ENCODE peak calls at places on chromosomes 1 and 21, in four cellular contexts. One of them, this sample, is unnamed.

GRCh38 chr1:192809286-192810252 is 730 bp downstream of the RGS2 start:
- DNase-seq in activated T-cell treated with anti-CD3 and anti-CD28 coated beads for 48 hours: peak; percentile 30
- DNase-seq in endothelial cell of umbilical vein: peak; percentile 68
- DNase-seq in fibroblast of villous mesenchyme: peak; percentile 54
- DNase-seq in this sample: peak; percentile 71

GRCh38 chr1:37930246-37931142 is 16.4 kb downstream of the INPP5B start:
- DNase-seq in activated T-cell treated with anti-CD3 and anti-CD28 coated beads for 48 hours: peak; percentile 25
- DNase-seq in endothelial cell of umbilical vein: no peak
- DNase-seq in fibroblast of villous mesenchyme: peak; percentile 31
- DNase-seq in this sample: peak; percentile 65

GRCh38 chr1:1034438-1034759 is 14.5 kb downstream of the AGRN start:
- DNase-seq in activated T-cell treated with anti-CD3 and anti-CD28 coated beads for 48 hours: no peak
- DNase-seq in fibroblast of villous mesenchyme: no peak
- DNase-seq in endothelial cell of umbilical vein: no peak
- DNase-seq in this sample: no peak

GRCh38 chr1:202587859-202588480 is 122.3 kb downstream of the SYT2 start:
- DNase-seq in fibroblast of villous mesenchyme: peak; percentile 59
- DNase-seq in endothelial cell of umbilical vein: no peak
- DNase-seq in activated T-cell treated with anti-CD3 and anti-CD28 coated beads for 48 hours: no peak
- DNase-seq in this sample: no peak

GRCh38 chr1:44707959-44708831 is 22.8 kb downstream of the RNU5D-1 start:
- DNase-seq in endothelial cell of umbilical vein: peak; percentile 61
- DNase-seq in fibroblast of villous mesenchyme: peak; percentile 64
- DNase-seq in activated T-cell treated with anti-CD3 and anti-CD28 coated beads for 48 hours: no peak
- DNase-seq in this sample: peak; percentile 76

GRCh38 chr1:156448134-156448967 is 52.2 kb downstream of the MEF2D start:
- DNase-seq in endothelial cell of umbilical vein: no peak
- DNase-seq in activated T-cell treated with anti-CD3 and anti-CD28 coated beads for 48 hours: no peak
- DNase-seq in fibroblast of villous mesenchyme: no peak
- DNase-seq in this sample: no peak

GRCh38 chr1:33763406-33763805 is 100.5 kb upstream of the HMGB4 start:
- DNase-seq in activated T-cell treated with anti-CD3 and anti-CD28 coated beads for 48 hours: no peak
- DNase-seq in endothelial cell of umbilical vein: no peak
- DNase-seq in fibroblast of villous mesenchyme: no peak
- DNase-seq in this sample: no peak

GRCh38 chr1:39501666-39502065 is 10.2 kb downstream of the BMP8A start:
- DNase-seq in activated T-cell treated with anti-CD3 and anti-CD28 coated beads for 48 hours: no peak
- DNase-seq in endothelial cell of umbilical vein: no peak
- DNase-seq in fibroblast of villous mesenchyme: no peak
- DNase-seq in this sample: no peak

GRCh38 chr1:76254165-76255043 is 179.9 kb downstream of the ST6GALNAC3 start:
- DNase-seq in activated T-cell treated with anti-CD3 and anti-CD28 coated beads for 48 hours: no peak
- DNase-seq in endothelial cell of umbilical vein: peak; percentile 99
- DNase-seq in fibroblast of villous mesenchyme: no peak
- DNase-seq in this sample: peak; percentile 31

GRCh38 chr1:15617874-15618684 is 821 bp downstream of the DDI2 start:
- DNase-seq in endothelial cell of umbilical vein: peak; percentile 45
- DNase-seq in fibroblast of villous mesenchyme: peak; percentile 33
- DNase-seq in activated T-cell treated with anti-CD3 and anti-CD28 coated beads for 48 hours: no peak
- DNase-seq in this sample: peak; percentile 24

GRCh38 chr1:10897321-10897980 is 101.0 kb upstream of the CASZ1 start:
- DNase-seq in endothelial cell of umbilical vein: no peak
- DNase-seq in activated T-cell treated with anti-CD3 and anti-CD28 coated beads for 48 hours: no peak
- DNase-seq in fibroblast of villous mesenchyme: no peak
- DNase-seq in this sample: no peak

GRCh38 chr1:109229531-109230127 is 15.9 kb downstream of the SARS1 start:
- DNase-seq in fibroblast of villous mesenchyme: no peak
- DNase-seq in endothelial cell of umbilical vein: no peak
- DNase-seq in activated T-cell treated with anti-CD3 and anti-CD28 coated beads for 48 hours: no peak
- DNase-seq in this sample: no peak

GRCh38 chr21:35926003-35926541 is 134.3 kb downstream of the SETD4 start:
- DNase-seq in activated T-cell treated with anti-CD3 and anti-CD28 coated beads for 48 hours: no peak
- DNase-seq in fibroblast of villous mesenchyme: no peak
- DNase-seq in endothelial cell of umbilical vein: no peak
- DNase-seq in this sample: no peak

GRCh38 chr1:201426395-201427310 is 5.1 kb upstream of the TNNI1 start:
- DNase-seq in endothelial cell of umbilical vein: no peak
- DNase-seq in activated T-cell treated with anti-CD3 and anti-CD28 coated beads for 48 hours: no peak
- DNase-seq in fibroblast of villous mesenchyme: no peak
- DNase-seq in this sample: no peak

GRCh38 chr1:151059342-151060240 is at the start of gene CDC42SE1:
- DNase-seq in fibroblast of villous mesenchyme: peak; percentile 85
- DNase-seq in endothelial cell of umbilical vein: peak; percentile 87
- DNase-seq in activated T-cell treated with anti-CD3 and anti-CD28 coated beads for 48 hours: peak; percentile 86
- DNase-seq in this sample: peak; percentile 85

GRCh38 chr1:86061660-86062059 is 94.9 kb downstream of the COL24A1 start:
- DNase-seq in fibroblast of villous mesenchyme: no peak
- DNase-seq in endothelial cell of umbilical vein: peak; percentile 50
- DNase-seq in activated T-cell treated with anti-CD3 and anti-CD28 coated beads for 48 hours: no peak
- DNase-seq in this sample: peak; percentile 8

GRCh38 chr1:39995973-39996393 is 41.0 kb downstream of the MFSD2A start:
- DNase-seq in endothelial cell of umbilical vein: no peak
- DNase-seq in fibroblast of villous mesenchyme: no peak
- DNase-seq in activated T-cell treated with anti-CD3 and anti-CD28 coated beads for 48 hours: no peak
- DNase-seq in this sample: no peak

GRCh38 chr21:42010507-42011493 is 640 bp upstream of the ZBTB21 start:
- DNase-seq in endothelial cell of umbilical vein: peak; percentile 21
- DNase-seq in fibroblast of villous mesenchyme: peak; percentile 25
- DNase-seq in activated T-cell treated with anti-CD3 and anti-CD28 coated beads for 48 hours: peak; percentile 6
- DNase-seq in this sample: peak; percentile 35

GRCh38 chr1:229759037-229759435 is 133.0 kb downstream of the URB2 start:
- DNase-seq in activated T-cell treated with anti-CD3 and anti-CD28 coated beads for 48 hours: no peak
- DNase-seq in endothelial cell of umbilical vein: no peak
- DNase-seq in fibroblast of villous mesenchyme: no peak
- DNase-seq in this sample: no peak

GRCh38 chr1:28196330-28196729 is 19.8 kb upstream of the PTAFR start:
- DNase-seq in endothelial cell of umbilical vein: no peak
- DNase-seq in fibroblast of villous mesenchyme: no peak
- DNase-seq in activated T-cell treated with anti-CD3 and anti-CD28 coated beads for 48 hours: no peak
- DNase-seq in this sample: no peak

GRCh38 chr1:14345925-14346550 is 252.4 kb upstream of the KAZN start:
- DNase-seq in activated T-cell treated with anti-CD3 and anti-CD28 coated beads for 48 hours: no peak
- DNase-seq in endothelial cell of umbilical vein: no peak
- DNase-seq in fibroblast of villous mesenchyme: peak; percentile 15
- DNase-seq in this sample: peak; percentile 7

GRCh38 chr1:236762410-236762809 is 32.7 kb upstream of the MTR start:
- DNase-seq in endothelial cell of umbilical vein: no peak
- DNase-seq in activated T-cell treated with anti-CD3 and anti-CD28 coated beads for 48 hours: no peak
- DNase-seq in fibroblast of villous mesenchyme: peak; percentile 11
- DNase-seq in this sample: no peak

GRCh38 chr1:197837911-197838310 is 62.6 kb upstream of the DENND1B start:
- DNase-seq in fibroblast of villous mesenchyme: no peak
- DNase-seq in endothelial cell of umbilical vein: peak; percentile 5
- DNase-seq in activated T-cell treated with anti-CD3 and anti-CD28 coated beads for 48 hours: no peak
- DNase-seq in this sample: no peak

GRCh38 chr1:6419803-6420593 is at the start of gene HES2:
- DNase-seq in activated T-cell treated with anti-CD3 and anti-CD28 coated beads for 48 hours: no peak
- DNase-seq in endothelial cell of umbilical vein: peak; percentile 36
- DNase-seq in fibroblast of villous mesenchyme: no peak
- DNase-seq in this sample: no peak

GRCh38 chr21:44999428-44999971 is 59.7 kb downstream of the SLX9 start:
- DNase-seq in endothelial cell of umbilical vein: no peak
- DNase-seq in activated T-cell treated with anti-CD3 and anti-CD28 coated beads for 48 hours: no peak
- DNase-seq in fibroblast of villous mesenchyme: no peak
- DNase-seq in this sample: no peak

GRCh38 chr1:112618721-112619517 is at the start of gene ST7L:
- DNase-seq in activated T-cell treated with anti-CD3 and anti-CD28 coated beads for 48 hours: peak; percentile 48
- DNase-seq in fibroblast of villous mesenchyme: peak; percentile 76
- DNase-seq in endothelial cell of umbilical vein: peak; percentile 81
- DNase-seq in this sample: peak; percentile 69

GRCh38 chr21:31182231-31183129 is 144.2 kb upstream of the KRTAP19-8 start:
- DNase-seq in activated T-cell treated with anti-CD3 and anti-CD28 coated beads for 48 hours: peak; percentile 57
- DNase-seq in fibroblast of villous mesenchyme: no peak
- DNase-seq in endothelial cell of umbilical vein: no peak
- DNase-seq in this sample: no peak

GRCh38 chr1:67429528-67430357 is 459 bp downstream of the SERBP1 start:
- DNase-seq in activated T-cell treated with anti-CD3 and anti-CD28 coated beads for 48 hours: no peak
- DNase-seq in fibroblast of villous mesenchyme: no peak
- DNase-seq in endothelial cell of umbilical vein: peak; percentile 48
- DNase-seq in this sample: no peak